ENCODE peak calls at places on chromosomes 5 and 9, in seven cellular contexts. S is NCI-H1417, N is transverse colon, W is aorta, V is KBM-7, G is psoas muscle, P is retina. X is an unnamed sample.

GRCh38 chr5:142082182-142082781 is 26.3 kb upstream of the NDFIP1 start:
- DNase-seq in S (no peak), N (no peak), P (no peak), V (no peak), G (no peak), W (no peak), X (no peak)

GRCh38 chr5:150513375-150514309 is 5.7 kb downstream of the NDST1 start:
- DNase-seq in P (no peak), N (no peak), G (peak; percentile 53), S (peak; percentile 76), V (peak; percentile 27), W (no peak), X (no peak)

GRCh38 chr5:141850183-141850768 is 27.9 kb downstream of the PCDH1 start:
- DNase-seq in G (no peak), S (peak; percentile 81), N (no peak), V (no peak), W (no peak), P (no peak), X (peak; percentile 38)

GRCh38 chr9:116501871-116502270 is 185.2 kb upstream of the TRIM32 start:
- DNase-seq in P (no peak), V (no peak), W (no peak), S (no peak), N (no peak), G (no peak), X (no peak)

GRCh38 chr5:115439639-115440038 is 104.9 kb downstream of the FEM1C start:
- DNase-seq in N (no peak), P (no peak), W (no peak), G (no peak), S (no peak), V (no peak), X (no peak)

GRCh38 chr5:27639005-27639612 is 600.7 kb upstream of the CDH9 start:
- DNase-seq in W (no peak), S (no peak), N (no peak), P (no peak), V (no peak), G (no peak), X (no peak)

GRCh38 chr5:151222769-151223446 is 984 bp downstream of the CCDC69 start:
- DNase-seq in W (peak; percentile 72), G (peak; percentile 69), N (peak; percentile 69), S (no peak), P (no peak), V (peak; percentile 42), X (peak; percentile 80)

GRCh38 chr5:110963495-110963894 is 108.0 kb upstream of the TSLP start:
- DNase-seq in S (no peak), P (no peak), V (no peak), N (no peak), G (no peak), W (no peak), X (no peak)

GRCh38 chr9:116074658-116075057 is 78.9 kb upstream of the PAPPA start:
- DNase-seq in W (no peak), N (no peak), S (no peak), P (no peak), G (no peak), V (no peak), X (no peak)

GRCh38 chr9:81410201-81410600 is 279.1 kb downstream of the TLE1 start:
- DNase-seq in N (no peak), S (no peak), G (no peak), W (no peak), V (no peak), P (no peak), X (no peak)

GRCh38 chr5:67896312-67896985 is 319.1 kb upstream of the PIK3R1 start:
- DNase-seq in W (no peak), G (no peak), N (no peak), V (peak; percentile 46), S (no peak), P (no peak), X (no peak)

GRCh38 chr5:120544043-120544442 is 79.9 kb downstream of the PRR16 start:
- DNase-seq in S (no peak), V (no peak), N (no peak), P (no peak), G (no peak), W (no peak), X (no peak)

GRCh38 chr5:14762568-14763216 is 98.2 kb downstream of the OTULIN start:
- DNase-seq in N (no peak), V (no peak), S (peak; percentile 42), G (no peak), W (no peak), P (no peak), X (no peak)

GRCh38 chr9:2701070-2701469 is 16.2 kb upstream of the KCNV2 start:
- DNase-seq in W (no peak), G (no peak), S (no peak), P (no peak), V (no peak), N (no peak), X (no peak)

GRCh38 chr9:17280350-17281012 is 145.6 kb downstream of the CNTLN start:
- DNase-seq in G (no peak), N (no peak), P (no peak), W (no peak), V (no peak), S (no peak), X (no peak)

GRCh38 chr5:143261748-143262392 is 141.6 kb downstream of the NR3C1 start:
- DNase-seq in V (no peak), W (no peak), S (no peak), P (no peak), G (no peak), N (no peak), X (no peak)

GRCh38 chr5:67203701-67204074 is 7.1 kb upstream of the CD180 start:
- DNase-seq in W (no peak), S (no peak), G (no peak), P (no peak), N (no peak), V (no peak), X (no peak)

GRCh38 chr5:55176176-55176818 is 3.3 kb upstream of the CDC20B start:
- DNase-seq in G (peak; percentile 62), S (peak; percentile 81), V (peak; percentile 82), W (no peak), P (peak; percentile 92), N (peak; percentile 83), X (no peak)

GRCh38 chr5:147093138-147093537 is 141.7 kb upstream of the STK32A start:
- DNase-seq in V (no peak), S (no peak), N (no peak), W (no peak), G (no peak), P (no peak), X (no peak)

GRCh38 chr5:133970325-133970671 is 1.9 kb upstream of the C5orf15 start:
- DNase-seq in G (no peak), S (no peak), P (no peak), N (no peak), W (no peak), V (no peak), X (no peak)

GRCh38 chr9:74867483-74867882 is 20.2 kb downstream of the TRPM6 start:
- DNase-seq in V (no peak), W (no peak), P (no peak), G (no peak), S (no peak), N (no peak), X (no peak)

GRCh38 chr9:90773593-90773992 is 28.0 kb upstream of the SYK start:
- DNase-seq in G (no peak), V (peak; percentile 39), N (peak; percentile 26), W (no peak), S (peak; percentile 53), P (peak; percentile 25), X (no peak)

GRCh38 chr5:43422143-43422542 is 10.0 kb upstream of the CCL28 start:
- DNase-seq in V (no peak), W (no peak), N (peak; percentile 55), P (no peak), S (peak; percentile 64), G (no peak), X (no peak)

GRCh38 chr5:143842920-143843319 is 31.0 kb downstream of the HMHB1 start:
- DNase-seq in P (no peak), G (no peak), W (no peak), S (no peak), V (no peak), N (no peak), X (no peak)

GRCh38 chr9:15104826-15105420 is 194.7 kb upstream of the FREM1 start:
- DNase-seq in N (no peak), S (peak; percentile 52), G (no peak), W (no peak), P (peak; percentile 59), V (peak; percentile 32), X (no peak)

GRCh38 chr9:130692365-130692764 is 1.2 kb upstream of the EXOSC2 start:
- DNase-seq in P (peak; percentile 88), S (no peak), G (peak; percentile 66), V (no peak), W (no peak), N (no peak), X (no peak)

GRCh38 chr5:74272019-74272775 is 368.3 kb downstream of the ENC1 start:
- DNase-seq in G (no peak), W (no peak), S (no peak), V (no peak), N (no peak), P (no peak), X (no peak)

GRCh38 chr5:139820130-139820529 is 24.5 kb downstream of the PSD2 start:
- DNase-seq in W (no peak), V (no peak), P (no peak), N (no peak), G (no peak), S (no peak), X (no peak)

GRCh38 chr5:163760498-163760897 is 255.1 kb downstream of the MAT2B start:
- DNase-seq in W (no peak), G (no peak), P (no peak), N (no peak), V (no peak), S (no peak), X (no peak)

GRCh38 chr9:110996436-110997224 is 41.6 kb downstream of the LPAR1 start:
- DNase-seq in W (peak; percentile 49), P (no peak), V (no peak), S (no peak), N (peak; percentile 52), G (no peak), X (peak; percentile 72)

GRCh38 chr5:142908659-142909058 is 138.5 kb downstream of the ARHGAP26 start:
- DNase-seq in W (no peak), S (no peak), G (no peak), P (no peak), N (no peak), V (no peak), X (no peak)

GRCh38 chr5:39231705-39232525 is 12.6 kb upstream of the FYB1 start:
- DNase-seq in S (no peak), G (no peak), N (no peak), V (no peak), P (peak; percentile 44), W (no peak), X (no peak)

GRCh38 chr5:169289520-169289919 is 11.4 kb downstream of the SLIT3 start:
- DNase-seq in G (no peak), P (no peak), V (no peak), S (no peak), W (no peak), N (no peak), X (no peak)

GRCh38 chr5:39209924-39210323 is 9.4 kb downstream of the FYB1 start:
- DNase-seq in W (peak; percentile 55), S (no peak), V (peak; percentile 88), G (peak; percentile 56), P (no peak), N (peak; percentile 57), X (no peak)

GRCh38 chr9:87383341-87384150 is 114.1 kb upstream of the DAPK1 start:
- DNase-seq in V (no peak), N (no peak), G (no peak), P (no peak), W (no peak), S (no peak), X (no peak)

GRCh38 chr5:129217179-129217578 is 122.6 kb downstream of the ISOC1 start:
- DNase-seq in S (no peak), W (no peak), N (no peak), G (no peak), V (no peak), P (no peak), X (no peak)

GRCh38 chr5:96093890-96094381 is 132.3 kb upstream of the ELL2 start:
- DNase-seq in W (no peak), P (no peak), S (no peak), N (no peak), G (no peak), V (no peak), X (no peak)

GRCh38 chr5:56673171-56673570 is 142.2 kb upstream of the MAP3K1 start:
- DNase-seq in P (no peak), G (no peak), S (no peak), V (peak; percentile 83), N (no peak), W (peak; percentile 56), X (no peak)

X was measured in tibial artery.